ENCODE peak calls at places on chromosomes 6 and 20, in nine cellular contexts. T is T-helper 17 cell; H is amygdala; K is smooth muscle cell of the brain vasculature; J is GM23248; P is germinal center; R is stimulated activated CD8-positive, alpha-beta memory T cell treated with anti-CD3 and anti-CD28 coated beads, Interleukin-2, amount 100 ng/mL, for 1 hour; L is ELR; A is activated CD8-positive, alpha-beta memory T cell treated with anti-CD3 and anti-CD28 coated beads for 48 hours. I is an unnamed sample.

GRCh38 chr20:59382326-59382725 is 81.9 kb downstream of the EDN3 start:
- DNase-seq in A (no peak), K (no peak), T (no peak), H (no peak), R (no peak), P (no peak), L (no peak), J (no peak), I (no peak)

GRCh38 chr6:79536615-79536968 is 638 bp downstream of the LCA5 start:
- DNase-seq in L (peak; percentile 42), T (no peak), H (no peak), J (peak; percentile 74), K (no peak), A (no peak), R (no peak), P (no peak), I (no peak)

GRCh38 chr20:63011798-63012197 is 5.0 kb upstream of the BHLHE23 start:
- DNase-seq in P (no peak), T (no peak), A (no peak), L (no peak), J (no peak), R (no peak), H (no peak), K (no peak), I (no peak)

GRCh38 chr20:30484009-30484748 is 773.3 kb upstream of the DEFB115 start:
- DNase-seq in T (no peak), H (no peak), R (no peak), P (no peak), L (no peak), K (no peak), J (no peak), A (no peak), I (no peak)

GRCh38 chr6:107308676-107309075 is 150.7 kb downstream of the PDSS2 start:
- DNase-seq in H (no peak), R (no peak), A (no peak), K (no peak), J (no peak), P (no peak), T (no peak), L (no peak), I (no peak)

GRCh38 chr20:3172933-3173581 is at the start of gene LZTS3:
- DNase-seq in J (peak; percentile 88), A (peak; percentile 61), K (no peak), R (peak; percentile 74), P (peak; percentile 82), L (peak; percentile 76), H (peak; percentile 56), T (peak; percentile 89), I (peak; percentile 73)

GRCh38 chr20:48738399-48739304 is 89.1 kb downstream of the PREX1 start:
- DNase-seq in K (no peak), T (no peak), L (peak; percentile 26), R (no peak), P (no peak), H (no peak), J (no peak), A (peak; percentile 52), I (no peak)

GRCh38 chr6:34223964-34224940 is 12.4 kb upstream of the HMGA1 start:
- DNase-seq in L (peak; percentile 98), A (peak; percentile 92), H (peak; percentile 75), K (peak; percentile 83), R (peak; percentile 91), T (peak; percentile 89), P (peak; percentile 97), J (peak; percentile 98), I (peak; percentile 94)

GRCh38 chr6:106085984-106086832 is at the start of gene PRDM1:
- DNase-seq in P (peak; percentile 90), A (peak; percentile 63), T (peak; percentile 75), R (peak; percentile 45), K (no peak), H (no peak), J (peak; percentile 81), L (peak; percentile 92), I (peak; percentile 84)

GRCh38 chr6:41546475-41546865 is 289 bp downstream of the FOXP4 start:
- DNase-seq in H (no peak), J (peak; percentile 66), L (no peak), P (peak; percentile 60), K (no peak), T (peak; percentile 35), A (no peak), R (no peak), I (no peak)

GRCh38 chr6:11830105-11830504 is 51.5 kb upstream of the ADTRP start:
- DNase-seq in T (no peak), A (no peak), H (no peak), R (no peak), L (no peak), K (no peak), P (no peak), J (no peak), I (no peak)

GRCh38 chr6:132513821-132514545 is 1.1 kb upstream of the STX7 start:
- DNase-seq in J (no peak), P (no peak), K (no peak), H (no peak), L (no peak), R (no peak), T (no peak), A (no peak), I (no peak)

GRCh38 chr6:130613176-130613575 is 214.0 kb upstream of the SMLR1 start:
- DNase-seq in A (no peak), L (no peak), H (no peak), K (no peak), T (no peak), J (no peak), R (no peak), P (no peak), I (no peak)

GRCh38 chr6:149508485-149508884 is 23.7 kb upstream of the ZC3H12D start:
- DNase-seq in T (no peak), J (no peak), P (no peak), K (no peak), L (no peak), H (no peak), A (no peak), R (no peak), I (no peak)

GRCh38 chr20:63128956-63129355 is 87.0 kb downstream of the YTHDF1 start:
- DNase-seq in H (no peak), T (no peak), R (no peak), A (no peak), P (no peak), K (no peak), J (no peak), L (no peak), I (no peak)

GRCh38 chr20:32976746-32977145 is 27.5 kb downstream of the SUN5 start:
- DNase-seq in T (no peak), L (no peak), J (no peak), H (no peak), A (no peak), P (no peak), K (no peak), R (no peak), I (no peak)

GRCh38 chr6:11414564-11414963 is 123.0 kb upstream of the TMEM170B start:
- DNase-seq in R (no peak), H (no peak), A (no peak), K (no peak), L (no peak), T (peak; percentile 25), P (no peak), J (no peak), I (no peak)

GRCh38 chr6:120894077-120894476 is 440.2 kb downstream of the TBC1D32 start:
- DNase-seq in K (no peak), T (no peak), R (no peak), J (no peak), P (no peak), A (no peak), L (no peak), H (no peak), I (no peak)

GRCh38 chr20:38162878-38163875 is 1.9 kb downstream of the TGM2 start:
- DNase-seq in P (no peak), A (no peak), T (no peak), L (no peak), H (no peak), R (no peak), J (no peak), K (no peak), I (no peak)

GRCh38 chr20:9672976-9673375 is 158.6 kb downstream of the LAMP5 start:
- DNase-seq in J (no peak), T (no peak), P (no peak), H (no peak), K (no peak), L (no peak), A (no peak), R (no peak), I (no peak)

GRCh38 chr20:44643596-44644383 is 7.7 kb downstream of the ADA start:
- DNase-seq in P (no peak), L (peak; percentile 92), K (peak; percentile 93), J (peak; percentile 90), T (peak; percentile 32), R (peak; percentile 20), H (no peak), A (no peak), I (no peak)

GRCh38 chr20:23086931-23087411 is 847 bp upstream of the CD93 start:
- DNase-seq in H (no peak), P (no peak), T (no peak), R (no peak), K (no peak), A (no peak), J (no peak), L (no peak), I (no peak)

GRCh38 chr6:155221086-155221485 is 42.7 kb upstream of the CLDN20 start:
- DNase-seq in H (no peak), L (no peak), K (no peak), R (no peak), A (no peak), T (no peak), J (no peak), P (no peak), I (no peak)